ENCODE peak calls at places on chromosomes 7 and 10, in nine cellular contexts. F, T, X, V, M, G, R, C and L are unnamed samples.

GRCh38 chr7:26001662-26002244 is 150.2 kb upstream of the NFE2L3 start:
- DNase-seq in M (no peak), T (no peak), X (no peak), F (no peak), C (no peak), V (no peak), G (no peak), R (no peak), L (no peak)

GRCh38 chr10:44787480-44788075 is 123.6 kb upstream of the TMEM72 start:
- DNase-seq in C (no peak), V (no peak), X (no peak), T (no peak), R (no peak), M (no peak), G (no peak), F (no peak), L (no peak)

GRCh38 chr7:104550362-104550761 is 222.0 kb downstream of the LHFPL3 start:
- DNase-seq in F (no peak), R (no peak), M (no peak), V (no peak), X (no peak), C (no peak), G (no peak), T (no peak), L (no peak)

GRCh38 chr10:85558533-85558932 is 808.1 kb downstream of the GRID1 start:
- DNase-seq in F (no peak), R (no peak), X (no peak), G (no peak), M (no peak), C (no peak), V (no peak), T (no peak), L (no peak)

GRCh38 chr7:155594961-155595366 is 48.6 kb upstream of the CNPY1 start:
- DNase-seq in C (no peak), T (peak; percentile 38), R (no peak), F (no peak), X (no peak), G (no peak), V (no peak), M (no peak), L (no peak)

GRCh38 chr10:92969151-92969550 is 91.4 kb upstream of the CYP26C1 start:
- DNase-seq in G (no peak), T (no peak), C (no peak), R (no peak), X (no peak), M (no peak), F (no peak), V (no peak), L (no peak)

GRCh38 chr10:44967596-44967995 is 8.0 kb downstream of the RASSF4 start:
- DNase-seq in G (no peak), V (no peak), X (no peak), C (peak; percentile 17), F (no peak), M (no peak), R (no peak), T (no peak), L (no peak)

GRCh38 chr10:70302292-70302691 is 18.5 kb upstream of the NPFFR1 start:
- DNase-seq in M (no peak), V (no peak), C (no peak), G (no peak), R (peak; percentile 86), T (no peak), X (no peak), F (no peak), L (no peak)

GRCh38 chr7:148535227-148535626 is 55.3 kb upstream of the C7orf33 start:
- DNase-seq in F (no peak), X (no peak), G (no peak), R (peak; percentile 17), M (peak; percentile 17), T (no peak), C (peak; percentile 25), V (peak; percentile 29), L (no peak)

GRCh38 chr7:23700058-23700457 is 10.0 kb upstream of the STK31 start:
- DNase-seq in F (no peak), G (no peak), R (no peak), M (no peak), C (no peak), V (no peak), X (no peak), T (no peak), L (peak; percentile 6)

GRCh38 chr7:37427276-37427940 is 21.3 kb downstream of the ELMO1 start:
- DNase-seq in X (no peak), G (no peak), V (no peak), F (no peak), T (no peak), M (no peak), R (no peak), C (no peak), L (no peak)

GRCh38 chr10:128497660-128498377 is 371.6 kb upstream of the MKI67 start:
- DNase-seq in T (no peak), V (no peak), X (no peak), G (no peak), M (no peak), R (no peak), C (no peak), F (no peak), L (no peak)

GRCh38 chr7:77753173-77753572 is 45.1 kb downstream of the TMEM60 start:
- DNase-seq in G (no peak), M (no peak), C (no peak), X (no peak), F (no peak), R (no peak), T (no peak), V (no peak), L (no peak)

GRCh38 chr10:121311812-121312443 is 286.3 kb downstream of the FGFR2 start:
- DNase-seq in V (no peak), G (no peak), C (no peak), R (no peak), T (no peak), F (no peak), X (no peak), M (no peak), L (no peak)

GRCh38 chr7:110017405-110017804 is 1073.5 kb upstream of the LRRN3 start:
- DNase-seq in M (no peak), F (no peak), R (no peak), V (no peak), X (no peak), G (no peak), T (no peak), C (no peak), L (no peak)

GRCh38 chr10:89347706-89348457 is 20.1 kb downstream of the IFIT3 start:
- DNase-seq in G (no peak), R (peak; percentile 66), M (no peak), V (no peak), X (no peak), F (no peak), C (no peak), T (no peak), L (peak; percentile 94)

GRCh38 chr10:103854687-103855423 is 521 bp downstream of the SH3PXD2A start:
- DNase-seq in T (peak; percentile 53), R (no peak), V (peak; percentile 70), M (peak; percentile 51), C (peak; percentile 39), X (peak; percentile 57), G (peak; percentile 16), F (no peak), L (peak; percentile 77)
- TF ChIP-seq CTCF in T (no peak), R (peak; percentile 19), V (peak; percentile 34), M (no peak), C (no peak), X (peak; percentile 43), G (no peak), F (peak; percentile 42), L (peak; percentile 36)

DNA sequence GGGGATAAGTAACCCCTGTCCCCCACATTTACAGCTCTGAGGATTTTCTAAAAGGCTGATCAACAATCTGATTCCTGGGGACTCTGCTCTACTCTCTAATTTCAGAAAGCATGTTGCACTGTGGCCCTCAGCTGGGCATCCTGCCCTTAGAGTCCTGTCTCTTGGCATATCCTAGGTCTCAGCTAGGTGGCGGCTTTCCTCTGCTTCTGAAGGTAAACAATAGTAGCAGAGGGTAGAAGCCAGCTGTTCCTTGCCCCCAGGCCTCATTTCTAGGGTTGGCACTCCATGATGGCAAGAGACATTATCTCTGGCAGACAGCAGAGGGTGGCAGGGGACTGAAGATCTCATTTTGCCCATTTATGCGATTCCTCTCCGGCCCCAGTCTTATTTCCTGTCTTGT is 77.0 kb downstream of the ADCYAP1R1 start:
- DNase-seq in R (no peak), T (no peak), F (no peak), X (no peak), M (no peak), C (no peak), G (no peak), V (no peak), L (no peak)
- TF ChIP-seq CTCF in R (no peak), T (no peak), F (no peak), X (no peak), M (no peak), C (no peak), G (peak; percentile 49), V (no peak), L (peak; percentile 25)

DNA sequence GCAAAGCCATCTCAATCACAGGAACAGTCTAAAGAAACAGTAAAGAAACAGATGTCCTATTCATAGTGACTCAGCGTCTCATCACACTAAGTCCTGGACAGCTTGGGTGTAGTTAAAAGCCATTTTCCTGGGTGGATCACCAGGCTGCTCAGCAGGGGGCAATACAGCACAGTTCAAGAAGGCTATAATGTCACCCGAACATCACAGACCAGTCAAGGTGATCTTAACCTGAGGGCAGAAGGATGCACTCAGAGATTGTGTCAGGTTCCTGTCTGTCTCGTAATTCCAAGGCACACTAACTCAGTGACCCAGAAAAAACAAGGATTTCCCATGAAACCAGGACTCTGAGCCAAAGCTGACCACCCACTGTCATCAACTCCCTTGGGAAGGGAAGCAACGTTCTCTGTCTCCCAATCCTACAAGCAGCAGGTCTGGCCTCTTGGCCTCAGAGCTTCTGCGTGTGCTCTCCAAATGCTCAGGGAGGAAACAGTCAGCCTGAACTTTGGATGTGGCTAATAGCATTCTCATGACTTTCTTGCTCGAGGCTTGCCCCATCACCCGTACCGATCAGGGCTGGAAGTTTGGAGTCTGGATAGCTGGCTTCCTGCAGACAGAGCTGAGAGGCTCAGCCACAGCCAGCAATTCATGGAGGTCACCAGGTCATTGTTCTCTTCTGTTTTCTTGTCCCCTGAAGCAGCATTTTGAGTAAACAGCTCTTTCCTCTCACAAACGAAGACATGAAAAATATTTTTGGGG is 90.4 kb upstream of the FAM171A1 start:
- DNase-seq in G (no peak), C (no peak), M (no peak), F (no peak), V (no peak), R (peak; percentile 23), X (peak; percentile 19), T (no peak), L (no peak)
- TF ChIP-seq CTCF in G (no peak), C (no peak), M (peak; percentile 44), F (no peak), V (peak; percentile 50), R (peak; percentile 18), X (peak; percentile 13), T (no peak), L (no peak)

DNA sequence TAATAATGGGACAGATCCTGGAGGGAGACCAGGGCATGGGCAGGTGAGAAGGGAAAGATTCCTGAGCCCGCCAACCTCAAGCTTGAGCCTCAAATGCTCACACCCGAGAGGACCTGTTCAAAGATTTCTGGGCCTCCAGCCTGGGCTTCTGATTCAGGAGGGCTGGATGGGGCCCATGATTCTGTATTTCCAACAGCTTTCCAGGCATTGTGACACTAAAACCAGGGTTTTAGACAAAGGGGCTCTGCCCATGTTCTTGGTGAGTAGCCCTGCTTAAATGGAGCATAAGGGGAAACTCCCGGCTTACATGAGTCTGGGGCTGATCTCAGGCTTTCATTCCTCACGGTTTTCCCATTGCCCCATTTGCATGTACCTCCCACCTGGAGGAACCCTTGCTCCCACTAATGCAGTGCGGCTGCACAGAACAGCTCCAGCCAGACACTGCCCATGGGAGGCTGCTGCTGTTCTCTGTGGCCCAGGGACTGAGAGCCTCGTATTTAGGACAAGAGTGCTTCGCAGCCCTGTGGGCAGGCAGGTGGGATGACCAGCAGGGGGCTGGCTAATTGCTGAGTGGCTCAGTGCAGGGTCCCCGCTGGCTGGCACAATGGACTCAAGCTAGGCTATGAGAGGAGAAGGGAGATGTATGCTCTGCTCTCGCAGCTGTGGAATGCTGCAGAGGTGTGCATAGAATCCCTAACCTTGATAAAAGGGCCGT is 135.3 kb upstream of the COBL start:
- DNase-seq in T (peak; percentile 72), V (no peak), M (no peak), R (no peak), C (no peak), F (no peak), X (no peak), G (no peak), L (no peak)
- TF ChIP-seq CTCF in T (peak; percentile 35), V (no peak), M (no peak), R (no peak), C (no peak), F (no peak), X (no peak), G (no peak), L (no peak)